ENCODE peak calls at places on chromosomes 5 and 9, in nine cellular contexts. B is fibroblast of the aortic adventitia, U is prostate gland, N is esophagus muscularis mucosa, C is astrocyte of the spinal cord, K is heart left ventricle, O is GM12865, J is HL-60, R is testis. E is an unnamed sample.

GRCh38 chr9:135702002-135702721 is at the start of gene KCNT1:
- DNase-seq in J (peak; percentile 7), C (peak; percentile 27), O (peak; percentile 15), B (peak; percentile 34), N (no peak), K (no peak), R (peak; percentile 75), U (peak; percentile 10), E (peak; percentile 79)

GRCh38 chr9:82781965-82782392 is 281.0 kb downstream of the RASEF start:
- DNase-seq in N (no peak), U (no peak), C (no peak), J (no peak), R (peak; percentile 17), K (no peak), O (no peak), B (no peak), E (no peak)

GRCh38 chr5:110441035-110441434 is 285.4 kb downstream of the TMEM232 start:
- DNase-seq in B (peak; percentile 48), K (no peak), N (no peak), U (no peak), J (no peak), C (peak; percentile 59), O (peak; percentile 62), R (peak; percentile 39), E (peak; percentile 41)

GRCh38 chr5:172276214-172276613 is 7.3 kb downstream of the UBTD2 start:
- DNase-seq in U (no peak), O (no peak), N (no peak), K (no peak), J (no peak), C (peak; percentile 14), B (no peak), R (no peak), E (peak; percentile 34)

GRCh38 chr5:103139264-103139865 is 19.3 kb downstream of the PPIP5K2 start:
- DNase-seq in C (peak; percentile 76), U (peak; percentile 67), R (peak; percentile 90), K (peak; percentile 76), O (peak; percentile 84), N (peak; percentile 92), B (peak; percentile 82), J (no peak), E (peak; percentile 41)

GRCh38 chr9:3768286-3768685 is 242.5 kb upstream of the RFX3 start:
- DNase-seq in R (no peak), C (no peak), O (no peak), J (no peak), U (no peak), N (no peak), K (no peak), B (peak; percentile 67), E (peak; percentile 31)

GRCh38 chr5:43192558-43193170 is 639 bp downstream of the NIM1K start:
- DNase-seq in R (peak; percentile 30), O (peak; percentile 43), U (no peak), N (no peak), B (peak; percentile 36), J (no peak), K (peak; percentile 25), C (peak; percentile 25), E (peak; percentile 26)

GRCh38 chr5:74947961-74948613 is 81.9 kb upstream of the FAM169A start:
- DNase-seq in R (no peak), B (no peak), O (no peak), C (peak; percentile 23), U (no peak), J (no peak), N (no peak), K (no peak), E (peak; percentile 81)

GRCh38 chr9:136345281-136346156 is 18.0 kb downstream of the DNLZ start:
- DNase-seq in K (peak; percentile 76), N (no peak), C (peak; percentile 38), O (no peak), J (no peak), R (peak; percentile 78), U (no peak), B (peak; percentile 62), E (peak; percentile 75)

GRCh38 chr5:38650540-38651275 is 94.3 kb upstream of the LIFR start:
- DNase-seq in N (no peak), R (no peak), O (no peak), U (no peak), K (no peak), J (no peak), C (peak; percentile 64), B (peak; percentile 22), E (peak; percentile 69)

GRCh38 chr5:74490814-74491213 is 149.7 kb downstream of the ENC1 start:
- DNase-seq in K (no peak), B (no peak), U (no peak), O (peak; percentile 91), N (no peak), J (no peak), C (no peak), R (no peak), E (no peak)

GRCh38 chr9:70553718-70554673 is 139.5 kb upstream of the KLF9 start:
- DNase-seq in B (peak; percentile 80), U (peak; percentile 14), J (no peak), N (no peak), O (no peak), R (no peak), C (peak; percentile 67), K (no peak), E (no peak)

GRCh38 chr9:95752129-95752731 is 123.3 kb upstream of the ERCC6L2 start:
- DNase-seq in K (no peak), J (no peak), C (no peak), N (no peak), R (no peak), B (no peak), O (no peak), U (no peak), E (no peak)
- H3K4me3 ChIP-seq in K (no peak overlapping the region), J (no peak overlapping the region), C (no peak overlapping the region), N (peak overlapping the region; percentile 52), R (peak overlapping the region; percentile 34), B (no peak overlapping the region), O (no peak overlapping the region), U (no peak overlapping the region), E (no peak overlapping the region)

GRCh38 chr5:140106805-140107311 is 7.1 kb upstream of the PURA start:
- DNase-seq in C (no peak), N (no peak), K (no peak), O (no peak), J (peak; percentile 17), R (no peak), U (no peak), B (no peak), E (no peak)

GRCh38 chr5:140108093-140109049 is 5.5 kb upstream of the PURA start:
- DNase-seq in C (no peak), R (peak; percentile 35), U (no peak), N (no peak), J (no peak), O (peak; percentile 25), B (no peak), K (peak; percentile 22), E (peak; percentile 23)

GRCh38 chr5:140107312-140108092 is 6.4 kb upstream of the PURA start:
- DNase-seq in N (peak; percentile 96), R (peak; percentile 95), O (peak; percentile 98), B (peak; percentile 90), U (peak; percentile 92), K (peak; percentile 95), J (peak; percentile 71), C (peak; percentile 93), E (peak; percentile 98)

GRCh38 chr5:140104100-140104499 is 9.8 kb upstream of the PURA start:
- DNase-seq in O (no peak), B (no peak), N (no peak), R (no peak), J (no peak), C (no peak), K (no peak), U (no peak), E (no peak)

DNA sequence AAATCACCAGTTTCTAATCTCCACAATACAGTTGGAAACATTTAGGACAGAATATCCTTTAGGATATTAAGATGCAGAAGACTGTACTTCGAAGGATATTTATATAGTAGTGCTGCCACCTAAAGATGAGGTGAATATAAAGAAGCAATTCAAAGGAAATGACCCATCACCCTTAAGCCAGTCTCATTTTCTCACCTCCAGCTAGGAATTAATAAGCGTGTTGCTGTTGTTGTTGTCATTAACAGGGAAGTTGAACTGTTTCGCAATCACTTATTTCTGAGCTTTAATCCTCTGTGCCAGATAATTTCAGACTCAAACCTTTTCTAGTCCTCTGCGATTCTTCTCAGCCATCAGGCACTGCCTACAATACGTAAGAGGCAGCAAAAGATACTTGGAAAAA is 7.8 kb upstream of the PURA start:
- DNase-seq in K (no peak), U (no peak), J (no peak), R (no peak), N (no peak), B (no peak), O (no peak), C (no peak), E (no peak)
- TF ChIP-seq CTCF in K (no peak), U (no peak), J (no peak), R (no peak), N (no peak), B (no peak), O (no peak), C (no peak), E (no peak)

GRCh38 chr9:127776919-127777280 is 1.6 kb downstream of the SH2D3C start:
- DNase-seq in C (no peak), K (no peak), O (peak; percentile 57), U (no peak), N (no peak), J (no peak), R (no peak), B (no peak), E (no peak)
- H3K4me3 ChIP-seq in C (no peak overlapping the region), K (no peak overlapping the region), O (peak overlapping the region; percentile 56), U (no peak overlapping the region), N (peak overlapping the region; percentile 21), J (peak overlapping the region; percentile 80), R (no peak overlapping the region), B (no peak overlapping the region), E (no peak overlapping the region)

GRCh38 chr5:54403121-54403520 is 52.4 kb upstream of the HSPB3 start:
- DNase-seq in C (no peak), J (no peak), O (no peak), B (no peak), R (no peak), U (no peak), K (no peak), N (no peak), E (no peak)

GRCh38 chr5:54401515-54401914 is 54.0 kb upstream of the HSPB3 start:
- DNase-seq in K (no peak), C (no peak), O (peak; percentile 59), U (no peak), J (no peak), B (no peak), N (no peak), R (no peak), E (no peak)

GRCh38 chr5:54404568-54404967 is 50.9 kb upstream of the HSPB3 start:
- DNase-seq in J (no peak), B (peak; percentile 45), R (no peak), C (no peak), K (no peak), O (no peak), U (peak; percentile 7), N (no peak), E (no peak)
- TF ChIP-seq CTCF in J (no peak), B (no peak), R (no peak), C (no peak), K (no peak), O (no peak), U (no peak), N (no peak), E (no peak)

E was measured in foreskin fibroblast.